ENCODE peak calls at places on chromosome 3, in seven cellular contexts. One of them, this sample, is unnamed.
A peak's percentile ranks its signal among the peaks of the same experiment; 100 is the strongest.

GRCh38 chr3:97815149-97815917 is 6.5 kb upstream of the CRYBG3 start:
- DNase-seq in left ventricle myocardium inferior: no peak
- DNase-seq in activated CD8-positive, alpha-beta memory T cell treated with anti-CD3 and anti-CD28 coated beads for 48 hours: no peak
- DNase-seq in NCI-H2081: no peak
- DNase-seq in activated naive CD4-positive, alpha-beta T cell: peak; percentile 10
- DNase-seq in lung: no peak
- DNase-seq in HEK293T: no peak
- DNase-seq in this sample: no peak

GRCh38 chr3:61111764-61112163 is 139.5 kb downstream of the FHIT start:
- DNase-seq in left ventricle myocardium inferior: no peak
- DNase-seq in activated CD8-positive, alpha-beta memory T cell treated with anti-CD3 and anti-CD28 coated beads for 48 hours: no peak
- DNase-seq in NCI-H2081: no peak
- DNase-seq in activated naive CD4-positive, alpha-beta T cell: no peak
- DNase-seq in lung: no peak
- DNase-seq in HEK293T: no peak
- DNase-seq in this sample: no peak

GRCh38 chr3:139937674-139938279 is 2.8 kb downstream of the CLSTN2 start:
- DNase-seq in left ventricle myocardium inferior: peak; percentile 22
- DNase-seq in activated CD8-positive, alpha-beta memory T cell treated with anti-CD3 and anti-CD28 coated beads for 48 hours: no peak
- DNase-seq in NCI-H2081: peak; percentile 53
- DNase-seq in activated naive CD4-positive, alpha-beta T cell: no peak
- DNase-seq in lung: no peak
- DNase-seq in HEK293T: peak; percentile 55
- DNase-seq in this sample: peak; percentile 10

GRCh38 chr3:29695201-29695904 is 414.5 kb downstream of the RBMS3 start:
- DNase-seq in left ventricle myocardium inferior: no peak
- DNase-seq in activated CD8-positive, alpha-beta memory T cell treated with anti-CD3 and anti-CD28 coated beads for 48 hours: no peak
- DNase-seq in NCI-H2081: no peak
- DNase-seq in activated naive CD4-positive, alpha-beta T cell: no peak
- DNase-seq in lung: no peak
- DNase-seq in HEK293T: no peak
- DNase-seq in this sample: peak; percentile 91

GRCh38 chr3:130470132-130470531 is 46.8 kb upstream of the COL6A6 start:
- DNase-seq in left ventricle myocardium inferior: no peak
- DNase-seq in activated CD8-positive, alpha-beta memory T cell treated with anti-CD3 and anti-CD28 coated beads for 48 hours: no peak
- DNase-seq in NCI-H2081: no peak
- DNase-seq in activated naive CD4-positive, alpha-beta T cell: no peak
- DNase-seq in lung: no peak
- DNase-seq in HEK293T: no peak
- DNase-seq in this sample: no peak

GRCh38 chr3:26350853-26351252 is 271.7 kb upstream of the LRRC3B start:
- DNase-seq in left ventricle myocardium inferior: no peak
- DNase-seq in activated CD8-positive, alpha-beta memory T cell treated with anti-CD3 and anti-CD28 coated beads for 48 hours: no peak
- DNase-seq in NCI-H2081: no peak
- DNase-seq in activated naive CD4-positive, alpha-beta T cell: no peak
- DNase-seq in lung: no peak
- DNase-seq in HEK293T: no peak
- DNase-seq in this sample: no peak

GRCh38 chr3:138186803-138187295 is 252 bp upstream of the ARMC8 start:
- DNase-seq in left ventricle myocardium inferior: peak; percentile 93
- DNase-seq in activated CD8-positive, alpha-beta memory T cell treated with anti-CD3 and anti-CD28 coated beads for 48 hours: no peak
- DNase-seq in NCI-H2081: peak; percentile 96
- DNase-seq in activated naive CD4-positive, alpha-beta T cell: peak; percentile 87
- DNase-seq in lung: peak; percentile 90
- DNase-seq in HEK293T: peak; percentile 96
- DNase-seq in this sample: peak; percentile 54

GRCh38 chr3:117059054-117059989 is 349.7 kb downstream of the TUSC7 start:
- DNase-seq in left ventricle myocardium inferior: no peak
- DNase-seq in activated CD8-positive, alpha-beta memory T cell treated with anti-CD3 and anti-CD28 coated beads for 48 hours: no peak
- DNase-seq in NCI-H2081: peak; percentile 34
- DNase-seq in activated naive CD4-positive, alpha-beta T cell: no peak
- DNase-seq in lung: no peak
- DNase-seq in HEK293T: no peak
- DNase-seq in this sample: no peak

GRCh38 chr3:98151241-98151640 is 4.0 kb downstream of the OR5H14 start:
- DNase-seq in left ventricle myocardium inferior: no peak
- DNase-seq in activated CD8-positive, alpha-beta memory T cell treated with anti-CD3 and anti-CD28 coated beads for 48 hours: no peak
- DNase-seq in NCI-H2081: no peak
- DNase-seq in activated naive CD4-positive, alpha-beta T cell: no peak
- DNase-seq in lung: no peak
- DNase-seq in HEK293T: no peak
- DNase-seq in this sample: no peak

GRCh38 chr3:174439621-174440349 is 419.3 kb upstream of the NAALADL2 start:
- DNase-seq in left ventricle myocardium inferior: no peak
- DNase-seq in activated CD8-positive, alpha-beta memory T cell treated with anti-CD3 and anti-CD28 coated beads for 48 hours: no peak
- DNase-seq in NCI-H2081: peak; percentile 69
- DNase-seq in activated naive CD4-positive, alpha-beta T cell: no peak
- DNase-seq in lung: peak; percentile 50
- DNase-seq in HEK293T: no peak
- DNase-seq in this sample: peak; percentile 96

GRCh38 chr3:57109437-57110199 is 49.2 kb downstream of the SPATA12 start:
- DNase-seq in left ventricle myocardium inferior: no peak
- DNase-seq in activated CD8-positive, alpha-beta memory T cell treated with anti-CD3 and anti-CD28 coated beads for 48 hours: no peak
- DNase-seq in NCI-H2081: no peak
- DNase-seq in activated naive CD4-positive, alpha-beta T cell: no peak
- DNase-seq in lung: no peak
- DNase-seq in HEK293T: no peak
- DNase-seq in this sample: no peak